ENCODE peak calls at places on chromosomes 12 and 14, in ten cellular contexts. H is GM23248, X is pancreas, P is neural progenitor cell, L is K562, O is OCI-LY7, Y is lung, S is Peyer's patch, T is fibroblast of lung, J is transverse colon. R is an unnamed sample.

GRCh38 chr12:9237286-9237685 is 29.1 kb upstream of the PZP start:
- DNase-seq in X (no peak), S (no peak), J (no peak), P (no peak), Y (no peak), O (no peak), H (no peak), T (no peak), L (no peak), R (no peak)

GRCh38 chr12:6949063-6949594 is 2.0 kb upstream of the PTPN6 start:
- DNase-seq in J (no peak), O (no peak), T (no peak), S (no peak), H (no peak), X (no peak), L (no peak), Y (no peak), P (no peak), R (peak)

GRCh38 chr12:6362383-6362782 is 13.0 kb downstream of the SCNN1A start:
- DNase-seq in L (no peak), S (no peak), Y (no peak), P (no peak), J (no peak), H (no peak), X (no peak), T (no peak), O (no peak), R (peak)

GRCh38 chr12:106309671-106310313 is 7.3 kb downstream of the TCP11L2 start:
- DNase-seq in P (no peak), S (no peak), Y (no peak), T (peak), L (no peak), J (no peak), H (peak), O (no peak), X (no peak), R (no peak)

GRCh38 chr12:82326905-82327503 is 31.2 kb downstream of the CCDC59 start:
- DNase-seq in S (no peak), L (peak), H (peak), P (peak), Y (no peak), T (peak), J (no peak), O (peak), X (no peak), R (no peak)

GRCh38 chr14:100781952-100782351 is 44.0 kb upstream of the MEG3 start:
- DNase-seq in P (no peak), L (no peak), J (no peak), S (no peak), T (no peak), O (no peak), X (peak), Y (no peak), H (no peak), R (peak)

GRCh38 chr12:102300824-102301461 is 103.3 kb upstream of the PMCH start:
- DNase-seq in X (no peak), P (peak), L (peak), Y (no peak), T (peak), J (no peak), O (peak), H (peak), S (no peak), R (no peak)

GRCh38 chr12:16828891-16829290 is 222.9 kb upstream of the LMO3 start:
- DNase-seq in T (no peak), S (no peak), O (no peak), P (no peak), H (no peak), J (no peak), X (no peak), L (no peak), Y (no peak), R (no peak)

GRCh38 chr14:104467641-104468040 is 111.9 kb upstream of the C14orf180 start:
- DNase-seq in J (no peak), L (no peak), S (no peak), H (no peak), P (no peak), T (no peak), O (no peak), X (no peak), Y (no peak), R (no peak)

GRCh38 chr14:53295985-53296582 is 143.0 kb upstream of the DDHD1 start:
- DNase-seq in T (peak), S (no peak), L (peak), H (peak), J (no peak), X (no peak), O (peak), P (peak), Y (no peak), R (no peak)

GRCh38 chr14:87935895-87936294 is 57.1 kb downstream of the GALC start:
- DNase-seq in J (no peak), L (no peak), X (no peak), T (no peak), O (no peak), S (no peak), H (no peak), Y (no peak), P (no peak), R (no peak)

GRCh38 chr12:101557092-101557491 is 37.7 kb upstream of the MYBPC1 start:
- DNase-seq in P (no peak), H (no peak), O (no peak), L (no peak), Y (no peak), J (no peak), X (no peak), S (no peak), T (peak), R (no peak)

GRCh38 chr12:91179315-91179714 is 3.3 kb downstream of the DCN start:
- DNase-seq in O (no peak), X (no peak), H (peak), P (no peak), T (peak), Y (no peak), S (no peak), L (no peak), J (no peak), R (no peak)

GRCh38 chr12:121467638-121468403 is 67.9 kb downstream of the RNF34 start:
- DNase-seq in T (peak), J (peak), P (peak), H (peak), Y (peak), X (peak), O (no peak), L (no peak), S (no peak), R (peak)

GRCh38 chr12:2183556-2184541 is 131.1 kb downstream of the CACNA1C start:
- DNase-seq in O (peak), P (peak), Y (no peak), T (peak), H (peak), S (no peak), J (no peak), X (no peak), L (no peak), R (no peak)

GRCh38 chr12:68483592-68484373 is 126.9 kb upstream of the RAP1B start:
- DNase-seq in P (no peak), S (no peak), H (peak), J (no peak), Y (no peak), O (no peak), X (no peak), T (peak), L (no peak), R (no peak)

GRCh38 chr12:59937148-59937547 is 341.3 kb downstream of the SLC16A7 start:
- DNase-seq in L (no peak), Y (no peak), X (no peak), S (no peak), T (no peak), H (no peak), J (no peak), P (no peak), O (no peak), R (no peak)

GRCh38 chr14:82854851-82855250 is 1321.2 kb upstream of the SEL1L start:
- DNase-seq in Y (no peak), J (no peak), S (no peak), O (no peak), X (no peak), T (no peak), L (no peak), H (no peak), P (peak), R (no peak)

GRCh38 chr12:89309452-89309802 is 42.9 kb downstream of the DUSP6 start:
- DNase-seq in X (no peak), J (no peak), P (no peak), T (no peak), O (no peak), Y (no peak), S (no peak), L (no peak), H (no peak), R (no peak)

GRCh38 chr14:93184391-93185332 is at the start of the genes LYSET and MOAP1:
- DNase-seq in S (peak), Y (peak), X (peak), P (peak), H (peak), O (peak), T (peak), J (peak), L (peak), R (peak)

GRCh38 chr12:18250313-18250916 is 10.9 kb upstream of the PIK3C2G start:
- DNase-seq in X (no peak), H (peak), J (no peak), T (peak), S (no peak), Y (no peak), O (peak), L (no peak), P (peak), R (no peak)

GRCh38 chr14:100617715-100618693 is 30.8 kb upstream of the BEGAIN start:
- DNase-seq in P (no peak), Y (no peak), X (peak), S (no peak), O (no peak), T (peak), J (peak), L (no peak), H (peak), R (peak)

GRCh38 chr12:61188801-61189595 is 1071.2 kb upstream of the USP15 start:
- DNase-seq in P (no peak), H (no peak), S (no peak), O (no peak), L (no peak), T (no peak), J (no peak), X (no peak), Y (no peak), R (no peak)

GRCh38 chr12:77218278-77218677 is 152.9 kb upstream of the E2F7 start:
- DNase-seq in L (no peak), H (no peak), T (no peak), J (no peak), O (no peak), X (no peak), Y (no peak), P (no peak), S (no peak), R (no peak)

GRCh38 chr14:101927859-101928258 is 36.5 kb upstream of the DYNC1H1 start:
- DNase-seq in Y (peak), X (peak), L (peak), T (peak), P (no peak), S (peak), H (peak), O (no peak), J (peak), R (peak)

GRCh38 chr14:94561656-94562010 is 391 bp downstream of the SERPINA4 start:
- DNase-seq in O (no peak), X (no peak), L (no peak), J (no peak), S (no peak), P (no peak), T (no peak), H (no peak), Y (no peak), R (no peak)

GRCh38 chr12:19048943-19049342 is 80.6 kb upstream of the PLEKHA5 start:
- DNase-seq in T (no peak), P (no peak), X (no peak), J (no peak), L (no peak), Y (no peak), O (no peak), H (no peak), S (no peak), R (no peak)

GRCh38 chr12:127399451-127399850 is 867.5 kb upstream of the TMEM132C start:
- DNase-seq in P (no peak), X (no peak), S (no peak), L (no peak), J (no peak), Y (no peak), O (no peak), T (no peak), H (no peak), R (no peak)

GRCh38 chr14:75138492-75138891 is 11.6 kb upstream of the NEK9 start:
- DNase-seq in P (no peak), X (no peak), Y (no peak), H (no peak), L (no peak), O (peak), J (no peak), S (no peak), T (peak), R (no peak)

GRCh38 chr14:27605298-27605697 is 1007.5 kb upstream of the NOVA1 start:
- DNase-seq in L (no peak), X (no peak), Y (no peak), J (no peak), H (no peak), T (no peak), O (no peak), S (no peak), P (no peak), R (no peak)

GRCh38 chr14:53146739-53147138 is 6.4 kb downstream of the DDHD1 start:
- DNase-seq in X (no peak), J (no peak), O (no peak), T (no peak), S (no peak), L (no peak), P (no peak), Y (no peak), H (no peak), R (no peak)

GRCh38 chr12:91053951-91054715 is 3.7 kb downstream of the KERA start:
- DNase-seq in X (no peak), Y (no peak), J (peak), S (peak), O (no peak), P (no peak), L (no peak), T (peak), H (peak), R (no peak)

GRCh38 chr12:71804505-71804904 is 35.1 kb upstream of the TBC1D15 start:
- DNase-seq in L (no peak), S (no peak), X (no peak), J (no peak), H (no peak), O (no peak), T (no peak), P (peak), Y (no peak), R (no peak)
- H3K4me3 ChIP-seq in L (no peak), S (no peak), X (no peak), J (no peak), H (no peak), O (no peak), T (no peak), P (no peak), Y (no peak), R (no peak)

GRCh38 chr14:91324606-91324950 is 80.1 kb upstream of the GPR68 start:
- DNase-seq in L (no peak), P (no peak), S (no peak), X (no peak), Y (no peak), H (no peak), T (no peak), J (no peak), O (no peak), R (peak)
- H3K27ac ChIP-seq in L (no peak), P (no peak), S (peak), X (no peak), Y (peak), H (no peak), T (no peak), J (peak), O (peak), R (no peak)

GRCh38 chr12:95943231-95943842 is at the start of gene AMDHD1:
- DNase-seq in H (peak), L (no peak), S (peak), X (peak), Y (peak), T (peak), O (peak), P (peak), J (peak), R (peak)

GRCh38 chr12:95942532-95943230 is at the start of gene CCDC38:
- DNase-seq in T (peak), P (peak), X (peak), S (peak), Y (peak), L (peak), H (peak), J (peak), O (peak), R (peak)

GRCh38 chr12:95940514-95940913 is 1.9 kb downstream of the CCDC38 start:
- DNase-seq in O (no peak), H (no peak), T (no peak), X (no peak), Y (no peak), L (no peak), S (no peak), P (no peak), J (no peak), R (no peak)

GRCh38 chr12:95942106-95942531 is 295 bp downstream of the CCDC38 start:
- DNase-seq in O (peak), H (peak), X (no peak), Y (no peak), T (no peak), L (no peak), S (peak), P (no peak), J (no peak), R (no peak)

GRCh38 chr12:95944108-95944704 is 1.1 kb downstream of the AMDHD1 start:
- DNase-seq in J (no peak), X (no peak), T (no peak), L (no peak), O (no peak), H (peak), S (no peak), Y (no peak), P (no peak), R (no peak)
- H3K4me3 ChIP-seq in J (no peak), X (no peak), T (no peak), L (no peak), O (peak), H (no peak), S (no peak), Y (no peak), P (no peak), R (no peak)

GRCh38 chr12:69987453-69988102 is 162.6 kb downstream of the MYRFL start:
- DNase-seq in L (no peak), P (no peak), S (no peak), O (no peak), H (peak), J (peak), Y (no peak), T (peak), X (no peak), R (no peak)

GRCh38 chr12:69985656-69986055 is 160.6 kb downstream of the MYRFL start:
- DNase-seq in L (peak), Y (no peak), S (no peak), T (no peak), X (no peak), J (peak), P (peak), O (peak), H (no peak), R (peak)

GRCh38 chr12:69986109-69986508 is 161.1 kb downstream of the MYRFL start:
- DNase-seq in X (no peak), Y (no peak), P (no peak), O (no peak), T (no peak), H (no peak), S (no peak), J (no peak), L (no peak), R (no peak)

GRCh38 chr12:69991683-69992297 is 166.8 kb downstream of the MYRFL start:
- DNase-seq in T (no peak), Y (no peak), L (no peak), X (no peak), O (no peak), P (no peak), S (no peak), H (no peak), J (no peak), R (no peak)

GRCh38 chr12:69988601-69989194 is 163.7 kb downstream of the MYRFL start:
- DNase-seq in Y (no peak), S (no peak), X (no peak), T (peak), L (no peak), J (no peak), H (peak), O (no peak), P (no peak), R (no peak)
- H3K27ac ChIP-seq in Y (no peak), S (no peak), X (peak), T (peak), L (no peak), J (peak), H (peak), O (no peak), P (no peak), R (peak)

GRCh38 chr12:29734748-29735147 is 49.0 kb downstream of the TMTC1 start:
- DNase-seq in J (no peak), S (no peak), T (peak), X (no peak), P (no peak), L (no peak), H (no peak), O (no peak), Y (no peak), R (no peak)

GRCh38 chr12:29733060-29733459 is 50.7 kb downstream of the TMTC1 start:
- DNase-seq in T (no peak), J (no peak), Y (no peak), P (no peak), S (no peak), O (no peak), X (no peak), H (peak), L (no peak), R (no peak)

GRCh38 chr12:29735604-29736003 is 48.1 kb downstream of the TMTC1 start:
- DNase-seq in T (no peak), L (no peak), P (no peak), Y (no peak), S (no peak), J (no peak), X (no peak), O (no peak), H (no peak), R (no peak)

GRCh38 chr12:29732211-29732992 is 51.3 kb downstream of the TMTC1 start:
- DNase-seq in T (peak), L (no peak), Y (no peak), H (peak), X (no peak), P (no peak), O (no peak), J (no peak), S (no peak), R (no peak)

DNA sequence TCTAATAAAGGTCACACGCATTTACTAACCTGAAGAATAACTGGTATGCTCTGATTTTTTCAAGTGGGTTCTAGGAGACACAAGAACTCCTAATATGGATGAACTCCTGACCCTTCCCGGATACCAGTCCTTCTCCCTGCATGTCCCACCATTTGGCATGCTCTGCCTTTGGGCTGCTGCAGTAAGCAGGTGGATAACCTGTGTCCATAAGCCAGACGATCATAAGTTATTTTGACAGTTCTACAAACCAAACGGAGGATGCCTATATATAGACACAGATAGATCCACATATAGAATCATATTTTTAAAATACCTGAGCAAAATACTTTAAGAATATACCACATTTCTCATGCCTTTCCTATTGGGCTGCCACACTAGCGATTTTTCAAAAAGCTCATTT is 49.4 kb downstream of the TMTC1 start:
- DNase-seq in T (no peak), J (no peak), L (no peak), Y (no peak), O (no peak), P (no peak), X (no peak), H (no peak), S (no peak), R (no peak)
- H3K4me3 ChIP-seq in T (no peak), J (no peak), L (no peak), Y (no peak), O (no peak), P (no peak), X (no peak), H (no peak), S (no peak), R (no peak)

DNA sequence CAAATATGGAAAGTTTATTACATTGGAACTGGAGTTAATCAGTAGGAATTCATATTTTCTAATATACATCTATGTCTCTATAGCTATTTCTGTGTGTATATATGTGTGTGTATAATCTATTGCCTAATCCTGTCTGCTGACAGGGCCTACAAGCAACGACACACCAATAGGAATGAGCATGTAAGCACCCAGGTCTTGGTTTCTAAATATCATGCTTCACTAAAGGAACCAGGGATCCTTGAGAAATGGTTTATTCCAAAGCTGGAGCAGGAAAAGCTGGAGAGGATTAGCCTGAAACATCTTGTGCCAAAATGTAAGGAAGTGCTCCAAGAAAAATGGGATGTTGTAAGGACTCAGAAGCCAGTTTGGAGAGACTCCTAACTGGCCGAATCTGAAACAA is 29.3 kb upstream of the LGALS3 start:
- DNase-seq in H (peak), X (no peak), P (no peak), S (no peak), J (no peak), Y (no peak), L (no peak), O (no peak), T (peak), R (no peak)
- H3K27ac ChIP-seq in H (no peak), X (no peak), P (no peak), S (peak), J (peak), Y (peak), L (no peak), O (no peak), T (no peak), R (no peak)

GRCh38 chr12:57611810-57612710 is 825 bp downstream of the ARHGEF25 start:
- DNase-seq in T (no peak), X (no peak), Y (no peak), L (no peak), H (no peak), S (no peak), O (no peak), J (no peak), P (no peak), R (no peak)
- H3K4me3 ChIP-seq in T (peak), X (peak), Y (no peak), L (peak), H (peak), S (peak), O (no peak), J (peak), P (peak), R (peak)